ENCODE peak calls at places on chromosome 2, in six cellular contexts. One of them, this sample, is unnamed.

GRCh38 chr2:201768918-201769317 is 11.8 kb downstream of the ALS2 start:
- DNase-seq in epithelial cell of esophagus: no peak
- DNase-seq in tibial artery: no peak
- DNase-seq in activated CD4-positive, alpha-beta memory T cell treated with anti-CD3 and anti-CD28 coated beads for 36 hours: no peak
- DNase-seq in A549: no peak
- DNase-seq in lower leg skin: no peak
- DNase-seq in this sample: no peak

GRCh38 chr2:186347472-186347871 is 138.6 kb upstream of the ZC3H15 start:
- DNase-seq in epithelial cell of esophagus: peak
- DNase-seq in tibial artery: no peak
- DNase-seq in activated CD4-positive, alpha-beta memory T cell treated with anti-CD3 and anti-CD28 coated beads for 36 hours: no peak
- DNase-seq in A549: no peak
- DNase-seq in lower leg skin: no peak
- DNase-seq in this sample: no peak

GRCh38 chr2:231480781-231481180 is 16.5 kb upstream of the NCL start:
- DNase-seq in epithelial cell of esophagus: no peak
- DNase-seq in tibial artery: no peak
- DNase-seq in activated CD4-positive, alpha-beta memory T cell treated with anti-CD3 and anti-CD28 coated beads for 36 hours: no peak
- DNase-seq in A549: no peak
- DNase-seq in lower leg skin: no peak
- DNase-seq in this sample: no peak

GRCh38 chr2:119429225-119430000 is 2.2 kb upstream of the TMEM37 start:
- DNase-seq in epithelial cell of esophagus: peak
- DNase-seq in tibial artery: no peak
- DNase-seq in activated CD4-positive, alpha-beta memory T cell treated with anti-CD3 and anti-CD28 coated beads for 36 hours: no peak
- DNase-seq in A549: no peak
- DNase-seq in lower leg skin: peak
- DNase-seq in this sample: no peak

GRCh38 chr2:64201086-64201627 is 56.9 kb upstream of the PELI1 start:
- DNase-seq in epithelial cell of esophagus: no peak
- DNase-seq in tibial artery: no peak
- DNase-seq in activated CD4-positive, alpha-beta memory T cell treated with anti-CD3 and anti-CD28 coated beads for 36 hours: no peak
- DNase-seq in A549: no peak
- DNase-seq in lower leg skin: no peak
- DNase-seq in this sample: no peak

GRCh38 chr2:98474979-98475632 is 30.4 kb downstream of the INPP4A start:
- DNase-seq in epithelial cell of esophagus: no peak
- DNase-seq in tibial artery: no peak
- DNase-seq in activated CD4-positive, alpha-beta memory T cell treated with anti-CD3 and anti-CD28 coated beads for 36 hours: no peak
- DNase-seq in A549: no peak
- DNase-seq in lower leg skin: no peak
- DNase-seq in this sample: no peak

GRCh38 chr2:12685956-12686355 is 30.8 kb upstream of the TRIB2 start:
- DNase-seq in epithelial cell of esophagus: no peak
- DNase-seq in tibial artery: no peak
- DNase-seq in activated CD4-positive, alpha-beta memory T cell treated with anti-CD3 and anti-CD28 coated beads for 36 hours: no peak
- DNase-seq in A549: no peak
- DNase-seq in lower leg skin: no peak
- DNase-seq in this sample: no peak

GRCh38 chr2:86371482-86372002 is 34.1 kb upstream of the REEP1 start:
- DNase-seq in epithelial cell of esophagus: no peak
- DNase-seq in tibial artery: no peak
- DNase-seq in activated CD4-positive, alpha-beta memory T cell treated with anti-CD3 and anti-CD28 coated beads for 36 hours: no peak
- DNase-seq in A549: no peak
- DNase-seq in lower leg skin: no peak
- DNase-seq in this sample: no peak

GRCh38 chr2:168212866-168213265 is 34.5 kb downstream of the STK39 start:
- DNase-seq in epithelial cell of esophagus: peak
- DNase-seq in tibial artery: no peak
- DNase-seq in activated CD4-positive, alpha-beta memory T cell treated with anti-CD3 and anti-CD28 coated beads for 36 hours: no peak
- DNase-seq in A549: no peak
- DNase-seq in lower leg skin: no peak
- DNase-seq in this sample: no peak

GRCh38 chr2:70161069-70161534 is 29.7 kb downstream of the C2orf42 start:
- DNase-seq in epithelial cell of esophagus: peak
- DNase-seq in tibial artery: no peak
- DNase-seq in activated CD4-positive, alpha-beta memory T cell treated with anti-CD3 and anti-CD28 coated beads for 36 hours: no peak
- DNase-seq in A549: no peak
- DNase-seq in lower leg skin: no peak
- DNase-seq in this sample: no peak

GRCh38 chr2:79935771-79936657 is 368.5 kb downstream of the LRRTM1 start:
- DNase-seq in epithelial cell of esophagus: peak
- DNase-seq in tibial artery: no peak
- DNase-seq in activated CD4-positive, alpha-beta memory T cell treated with anti-CD3 and anti-CD28 coated beads for 36 hours: peak
- DNase-seq in A549: peak
- DNase-seq in lower leg skin: no peak
- DNase-seq in this sample: no peak

GRCh38 chr2:9380702-9381628 is 42.4 kb downstream of the ITGB1BP1 start:
- DNase-seq in epithelial cell of esophagus: peak
- DNase-seq in tibial artery: peak
- DNase-seq in activated CD4-positive, alpha-beta memory T cell treated with anti-CD3 and anti-CD28 coated beads for 36 hours: no peak
- DNase-seq in A549: peak
- DNase-seq in lower leg skin: peak
- DNase-seq in this sample: no peak

GRCh38 chr2:176325732-176326131 is 56.5 kb downstream of the MTX2 start:
- DNase-seq in epithelial cell of esophagus: no peak
- DNase-seq in tibial artery: no peak
- DNase-seq in activated CD4-positive, alpha-beta memory T cell treated with anti-CD3 and anti-CD28 coated beads for 36 hours: no peak
- DNase-seq in A549: peak
- DNase-seq in lower leg skin: no peak
- DNase-seq in this sample: no peak

GRCh38 chr2:216930716-216931115 is 70.9 kb upstream of the TNP1 start:
- DNase-seq in epithelial cell of esophagus: no peak
- DNase-seq in tibial artery: no peak
- DNase-seq in activated CD4-positive, alpha-beta memory T cell treated with anti-CD3 and anti-CD28 coated beads for 36 hours: no peak
- DNase-seq in A549: no peak
- DNase-seq in lower leg skin: no peak
- DNase-seq in this sample: no peak

GRCh38 chr2:172555522-172556283 is at the start of gene PDK1:
- DNase-seq in epithelial cell of esophagus: peak
- DNase-seq in tibial artery: peak
- DNase-seq in activated CD4-positive, alpha-beta memory T cell treated with anti-CD3 and anti-CD28 coated beads for 36 hours: peak
- DNase-seq in A549: peak
- DNase-seq in lower leg skin: peak
- DNase-seq in this sample: peak

GRCh38 chr2:44836174-44836573 is 105.3 kb upstream of the SIX3 start:
- DNase-seq in epithelial cell of esophagus: no peak
- DNase-seq in tibial artery: no peak
- DNase-seq in activated CD4-positive, alpha-beta memory T cell treated with anti-CD3 and anti-CD28 coated beads for 36 hours: peak
- DNase-seq in A549: no peak
- DNase-seq in lower leg skin: peak
- DNase-seq in this sample: no peak

GRCh38 chr2:148603562-148603920 is 41.0 kb upstream of the EPC2 start:
- DNase-seq in epithelial cell of esophagus: no peak
- DNase-seq in tibial artery: no peak
- DNase-seq in activated CD4-positive, alpha-beta memory T cell treated with anti-CD3 and anti-CD28 coated beads for 36 hours: peak
- DNase-seq in A549: no peak
- DNase-seq in lower leg skin: no peak
- DNase-seq in this sample: no peak

GRCh38 chr2:194424683-194425209 is 1232.3 kb upstream of the SLC39A10 start:
- DNase-seq in epithelial cell of esophagus: peak
- DNase-seq in tibial artery: no peak
- DNase-seq in activated CD4-positive, alpha-beta memory T cell treated with anti-CD3 and anti-CD28 coated beads for 36 hours: no peak
- DNase-seq in A549: no peak
- DNase-seq in lower leg skin: no peak
- DNase-seq in this sample: no peak

GRCh38 chr2:134432438-134432883 is 178.6 kb downstream of the MGAT5 start:
- DNase-seq in epithelial cell of esophagus: peak
- DNase-seq in tibial artery: no peak
- DNase-seq in activated CD4-positive, alpha-beta memory T cell treated with anti-CD3 and anti-CD28 coated beads for 36 hours: no peak
- DNase-seq in A549: peak
- DNase-seq in lower leg skin: no peak
- DNase-seq in this sample: no peak

GRCh38 chr2:208042041-208042440 is 16.7 kb upstream of the PLEKHM3 start:
- DNase-seq in epithelial cell of esophagus: peak
- DNase-seq in tibial artery: no peak
- DNase-seq in activated CD4-positive, alpha-beta memory T cell treated with anti-CD3 and anti-CD28 coated beads for 36 hours: no peak
- DNase-seq in A549: no peak
- DNase-seq in lower leg skin: no peak
- DNase-seq in this sample: no peak

GRCh38 chr2:201631041-201631440 is 12.3 kb downstream of the TMEM237 start:
- DNase-seq in epithelial cell of esophagus: no peak
- DNase-seq in tibial artery: no peak
- DNase-seq in activated CD4-positive, alpha-beta memory T cell treated with anti-CD3 and anti-CD28 coated beads for 36 hours: no peak
- DNase-seq in A549: no peak
- DNase-seq in lower leg skin: no peak
- DNase-seq in this sample: no peak

GRCh38 chr2:191114403-191114886 is 36.3 kb downstream of the STAT4 start:
- DNase-seq in epithelial cell of esophagus: peak
- DNase-seq in tibial artery: no peak
- DNase-seq in activated CD4-positive, alpha-beta memory T cell treated with anti-CD3 and anti-CD28 coated beads for 36 hours: peak
- DNase-seq in A549: peak
- DNase-seq in lower leg skin: no peak
- DNase-seq in this sample: no peak

GRCh38 chr2:137467246-137467862 is 496.9 kb upstream of the HNMT start:
- DNase-seq in epithelial cell of esophagus: peak
- DNase-seq in tibial artery: peak
- DNase-seq in activated CD4-positive, alpha-beta memory T cell treated with anti-CD3 and anti-CD28 coated beads for 36 hours: peak
- DNase-seq in A549: peak
- DNase-seq in lower leg skin: no peak
- DNase-seq in this sample: no peak

GRCh38 chr2:166157578-166157977 is 29.8 kb upstream of the SCN1A start:
- DNase-seq in epithelial cell of esophagus: no peak
- DNase-seq in tibial artery: no peak
- DNase-seq in activated CD4-positive, alpha-beta memory T cell treated with anti-CD3 and anti-CD28 coated beads for 36 hours: no peak
- DNase-seq in A549: no peak
- DNase-seq in lower leg skin: no peak
- DNase-seq in this sample: no peak